ENCODE peak calls at places on chromosomes 7 and 10, in six cellular contexts. F is neural progenitor cell, Y is ovary, N is colonic mucosa, D is thoracic aorta, H is cardiac muscle cell. R is an unnamed sample. For H3K36me3, the result is how much of the 10 kb centered on the place peaks cover.

GRCh38 chr7:116788542-116789197 is 73.7 kb upstream of the CAPZA2 start:
- DNase-seq in Y (no peak), D (no peak), F (no peak), H (no peak), N (no peak), R (no peak)

GRCh38 chr10:69160809-69161225 is 19.2 kb upstream of the SUPV3L1 start:
- DNase-seq in H (no peak), Y (no peak), N (no peak), D (no peak), F (no peak), R (no peak)

GRCh38 chr7:117068511-117069155 is 115.3 kb downstream of the ST7 start:
- DNase-seq in F (no peak), Y (no peak), D (no peak), H (no peak), N (no peak), R (no peak)

GRCh38 chr7:66974986-66975590 is 20.3 kb downstream of the SBDS start:
- DNase-seq in N (no peak), D (no peak), Y (no peak), H (no peak), F (no peak), R (peak)

GRCh38 chr10:66604195-66604594 is 321.6 kb upstream of the LRRTM3 start:
- DNase-seq in N (no peak), Y (no peak), H (no peak), D (no peak), F (no peak), R (no peak)

GRCh38 chr7:56083150-56083785 is 9.5 kb downstream of the PHKG1 start:
- DNase-seq in H (no peak), F (no peak), D (no peak), Y (peak), N (no peak), R (peak)

GRCh38 chr10:683448-684071 is 5.9 kb downstream of the DIP2C start:
- DNase-seq in Y (no peak), D (peak), F (no peak), N (no peak), H (no peak), R (no peak)

GRCh38 chr7:101373812-101374612 is 11.3 kb downstream of the COL26A1 start:
- DNase-seq in D (no peak), F (no peak), Y (no peak), H (no peak), N (no peak), R (no peak)

GRCh38 chr10:110425684-110426293 is 71.9 kb upstream of the DUSP5 start:
- DNase-seq in N (no peak), F (no peak), Y (no peak), H (no peak), D (no peak), R (peak)

GRCh38 chr7:148058092-148058491 is 532.5 kb upstream of the C7orf33 start:
- DNase-seq in N (no peak), H (no peak), D (no peak), F (no peak), Y (no peak), R (no peak)

GRCh38 chr10:34392641-34393170 is 422.4 kb downstream of the PARD3 start:
- DNase-seq in Y (no peak), D (no peak), N (no peak), F (no peak), H (no peak), R (no peak)

GRCh38 chr7:1516586-1517251 is 12.5 kb upstream of the INTS1 start:
- DNase-seq in N (no peak), F (no peak), Y (no peak), D (no peak), H (no peak), R (no peak)

GRCh38 chr10:117818696-117819095 is 228.0 kb downstream of the RAB11FIP2 start:
- DNase-seq in H (no peak), N (no peak), D (no peak), Y (no peak), F (no peak), R (no peak)

GRCh38 chr10:63825111-63825510 is 303.9 kb downstream of the REEP3 start:
- DNase-seq in D (no peak), F (no peak), Y (no peak), H (no peak), N (no peak), R (no peak)

GRCh38 chr7:143492799-143493568 is 15.3 kb downstream of the TAS2R41 start:
- DNase-seq in Y (no peak), F (no peak), N (no peak), D (no peak), H (no peak), R (no peak)

GRCh38 chr10:31678139-31678536 is 250.5 kb downstream of the ARHGAP12 start:
- DNase-seq in H (no peak), D (no peak), N (no peak), F (no peak), Y (no peak), R (no peak)

DNA sequence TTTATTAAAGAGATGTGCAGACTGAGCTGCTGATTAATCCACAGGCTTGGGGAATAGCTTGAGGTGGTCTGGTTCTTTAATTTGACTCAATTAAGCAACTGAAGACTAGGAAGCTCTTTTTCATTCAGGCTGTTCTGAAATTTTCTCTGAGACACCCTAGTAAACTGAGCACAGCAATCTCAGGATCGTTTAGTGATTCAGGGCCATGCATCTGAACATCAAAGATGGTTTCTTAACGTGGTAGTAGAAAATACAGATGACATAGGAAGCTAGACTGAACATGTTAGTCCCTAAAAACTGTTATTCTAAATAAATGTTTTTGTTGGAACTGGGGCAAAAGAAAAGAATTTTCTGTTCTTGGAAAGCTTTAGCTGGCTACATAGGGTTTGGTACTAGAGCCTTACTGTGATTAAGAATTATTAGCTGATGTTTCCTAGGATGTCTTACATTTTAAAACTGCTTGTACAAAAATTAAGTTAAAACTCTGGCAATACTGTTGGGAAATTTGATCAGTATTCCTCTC is 102.0 kb downstream of the MYOF start:
- DNase-seq in N (no peak), D (no peak), H (no peak), Y (no peak), F (no peak), R (no peak)
- H3K36me3 ChIP-seq in N (under half), D (under half), H (under half), Y (under half), F (under half), R (under half)

GRCh38 chr7:103106336-103107070 is 31.6 kb downstream of the ARMC10 start:
- DNase-seq in N (no peak), D (no peak), Y (peak), H (peak), F (peak), R (no peak)

GRCh38 chr7:103100348-103100747 is 25.4 kb downstream of the ARMC10 start:
- DNase-seq in H (no peak), D (no peak), N (no peak), F (no peak), Y (no peak), R (no peak)

DNA sequence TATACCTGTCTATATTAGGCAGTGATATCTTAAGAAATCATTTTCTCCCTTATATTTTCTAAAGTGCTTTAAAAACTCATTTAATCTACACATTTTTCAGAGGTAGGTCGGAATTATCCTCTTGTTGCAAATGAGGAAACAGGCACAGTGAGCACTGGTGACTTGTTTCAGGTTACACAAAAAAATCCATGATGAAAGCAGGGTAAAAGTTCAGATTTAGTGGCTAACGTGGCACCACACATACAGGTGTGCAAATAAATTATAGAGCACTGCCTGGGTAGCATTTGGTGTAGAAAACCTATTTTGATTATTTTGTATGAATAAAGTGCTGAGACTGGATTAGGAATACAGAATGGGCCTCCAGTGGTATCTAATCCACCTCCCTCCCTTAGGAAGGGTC is 26.6 kb downstream of the ARMC10 start:
- DNase-seq in Y (no peak), D (no peak), F (no peak), H (no peak), N (no peak), R (no peak)
- H3K36me3 ChIP-seq in Y (under half), D (under half), F (under half), H (under half), N (under half), R (under half)

GRCh38 chr7:44403176-44403759 is 77.9 kb upstream of the CAMK2B start:
- DNase-seq in F (no peak), Y (no peak), H (no peak), D (no peak), N (no peak), R (no peak)

GRCh38 chr7:44402401-44403096 is 77.2 kb upstream of the CAMK2B start:
- DNase-seq in H (no peak), N (no peak), F (no peak), D (no peak), Y (no peak), R (no peak)

GRCh38 chr7:44403775-44404174 is 78.4 kb upstream of the CAMK2B start:
- DNase-seq in N (no peak), Y (no peak), F (no peak), D (no peak), H (no peak), R (no peak)

GRCh38 chr7:44400033-44400511 is 74.7 kb upstream of the CAMK2B start:
- DNase-seq in D (no peak), N (no peak), Y (no peak), F (no peak), H (no peak), R (no peak)

GRCh38 chr7:44401692-44402091 is 76.3 kb upstream of the CAMK2B start:
- DNase-seq in D (no peak), F (no peak), H (no peak), Y (no peak), N (no peak), R (no peak)
- H3K36me3 ChIP-seq in D (under half), F (under half), H (under half), Y (under half), N (under half), R (under half)

GRCh38 chr7:149225106-149225505 is 14.3 kb upstream of the ZNF212 start:
- DNase-seq in D (no peak), F (no peak), H (no peak), N (no peak), Y (no peak), R (no peak)
- H3K36me3 ChIP-seq in D (under half), F (under half), H (under half), N (under half), Y (under half), R (under half)

DNA sequence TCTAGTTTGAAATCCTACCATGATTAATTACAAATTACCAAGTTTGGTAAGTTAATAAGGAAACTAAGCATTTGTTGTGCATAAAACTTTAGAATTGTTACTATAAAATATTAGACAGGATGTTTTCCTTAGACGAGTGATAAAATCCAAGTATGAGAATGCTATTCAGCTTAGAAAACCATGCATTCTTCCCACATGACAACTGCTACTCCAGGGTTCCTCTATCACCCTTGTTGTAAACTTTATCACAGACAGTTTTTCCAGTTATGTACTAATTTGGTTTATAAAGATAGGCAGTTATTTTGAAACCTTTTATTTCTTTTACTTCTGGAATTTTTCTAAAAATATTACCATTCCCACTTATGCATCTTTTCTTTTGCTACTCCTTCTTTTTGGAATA is 52.0 kb downstream of the SIRT1 start:
- DNase-seq in D (no peak), F (no peak), Y (no peak), N (no peak), H (no peak), R (no peak)
- H3K36me3 ChIP-seq in D (under half), F (under half), Y (under half), N (under half), H (under half), R (under half)

DNA sequence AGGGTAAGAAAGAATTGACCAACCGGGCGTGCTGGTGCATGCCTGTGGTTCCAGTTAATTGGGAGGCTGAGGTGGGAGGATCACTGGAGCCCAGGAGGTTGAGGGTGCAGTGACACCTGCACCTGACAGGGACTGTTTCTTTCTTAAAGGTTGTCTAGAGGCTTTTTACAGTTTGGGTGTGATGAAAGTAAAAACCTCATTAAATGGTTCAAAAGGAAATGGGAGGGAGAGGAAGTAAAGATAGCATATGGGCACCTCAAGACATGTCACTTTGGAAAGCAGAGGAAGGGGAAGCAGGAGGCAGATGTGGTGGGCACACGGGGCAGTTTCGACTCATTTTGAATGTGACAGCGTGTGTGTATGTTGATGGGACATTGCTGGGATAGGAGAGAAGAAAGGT is 203.0 kb downstream of the MLLT10 start:
- DNase-seq in Y (no peak), H (no peak), N (no peak), D (no peak), F (no peak), R (no peak)
- H3K36me3 ChIP-seq in Y (under half), H (under half), N (under half), D (under half), F (under half), R (half or more)

DNA sequence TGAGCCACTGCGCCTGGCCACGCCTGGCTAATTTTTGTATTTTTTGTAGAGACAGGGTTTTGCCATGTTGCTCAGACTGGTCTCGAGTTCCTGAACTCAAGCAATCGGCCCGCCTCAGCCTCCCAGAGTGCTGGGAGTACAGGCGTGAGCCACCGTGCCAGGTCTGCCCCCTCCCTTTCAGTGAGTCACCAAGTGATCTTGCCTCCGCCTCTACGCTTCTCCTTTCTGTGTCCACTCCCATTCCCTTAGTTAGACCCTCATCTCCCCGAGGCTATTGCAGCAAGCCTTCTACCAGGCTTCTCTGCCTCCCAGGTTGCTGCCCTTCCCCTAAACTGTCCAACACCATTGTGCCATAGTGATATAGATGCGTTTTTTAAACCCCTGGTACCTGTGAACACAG is 32.9 kb downstream of the CDC123 start:
- DNase-seq in N (no peak), Y (no peak), H (no peak), D (no peak), F (no peak), R (no peak)
- H3K36me3 ChIP-seq in N (under half), Y (under half), H (under half), D (under half), F (under half), R (half or more)

GRCh38 chr10:91374054-91374453 is 36.1 kb upstream of the HECTD2 start:
- DNase-seq in H (no peak), Y (no peak), D (no peak), N (no peak), F (no peak), R (no peak)
- H3K36me3 ChIP-seq in H (under half), Y (under half), D (under half), N (under half), F (under half), R (under half)

DNA sequence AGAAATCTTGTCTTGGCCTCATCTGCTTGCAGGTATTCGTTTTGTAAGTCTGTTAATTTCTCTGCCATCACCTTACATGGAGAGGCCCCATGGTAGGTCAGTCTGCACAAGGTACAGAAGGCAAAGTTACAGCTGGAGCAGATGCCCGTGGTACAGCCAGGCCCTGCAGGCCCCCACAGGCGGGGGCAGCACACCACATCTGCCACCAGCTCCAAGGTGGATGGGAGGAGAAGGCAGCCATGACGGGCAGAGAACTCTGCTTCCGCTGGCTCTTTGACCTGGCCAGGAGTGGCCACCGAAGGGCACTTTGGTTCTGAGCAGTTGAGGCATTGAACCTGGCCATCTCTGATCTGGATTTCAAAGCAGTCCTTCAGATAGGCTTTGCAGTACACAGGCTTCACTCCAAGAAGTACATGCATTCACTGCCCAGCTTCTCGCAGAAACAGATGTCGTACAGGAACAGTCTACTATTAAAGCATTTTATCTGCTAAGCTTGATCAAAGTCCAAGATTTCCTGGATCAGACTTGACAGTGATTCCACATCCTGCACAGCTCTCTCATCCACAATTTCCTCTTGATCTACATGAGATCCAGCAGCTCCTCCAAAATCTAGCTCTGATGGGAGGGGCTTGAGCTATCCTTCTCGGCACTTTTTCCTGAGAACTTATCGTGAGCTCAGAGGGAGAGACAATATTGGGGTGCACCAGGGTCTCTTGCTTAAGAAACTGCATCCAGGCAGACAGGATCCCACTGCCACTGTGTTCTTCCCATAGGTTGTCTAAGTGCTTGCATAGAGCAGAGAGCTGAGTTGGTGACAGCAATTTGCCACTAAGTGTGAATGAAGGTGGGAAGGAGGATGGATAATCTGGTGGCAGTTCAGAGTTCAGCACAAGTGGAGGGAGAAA is 120.7 kb downstream of the TRRAP start:
- DNase-seq in F (no peak), D (no peak), Y (no peak), N (no peak), H (no peak), R (no peak)
- H3K36me3 ChIP-seq in F (under half), D (under half), Y (under half), N (under half), H (half or more), R (half or more)

GRCh38 chr10:77796311-77796915 is 130.1 kb downstream of the DLG5 start:
- DNase-seq in N (no peak), F (no peak), H (no peak), Y (no peak), D (no peak), R (no peak)
- H3K36me3 ChIP-seq in N (under half), F (under half), H (under half), Y (under half), D (half or more), R (under half)